ENCODE peak calls at places on chromosomes 16 and 17, in eight cellular contexts. Q is lung; O is stimulated activated CD4-positive, alpha-beta T cell treated with anti-CD3 and anti-CD28 coated beads, Interleukin-1b, Interleukin-23, amount 100 ng/mL, for 1 hour; L is activated CD4-positive, alpha-beta T cell treated with anti-CD3 and anti-CD28 coated beads, Interleukin-2, amount 10 ng/mL, durations not matched to agents 7 days and 5 days; H is T1000; E is KBM-7; W is ACHN; D is NCI-H1092 treated with DMSO at 0.1 percent for 48 hours. K is an unnamed sample.

GRCh38 chr17:35775039-35775438 is 14.4 kb downstream of the C17orf50 start:
- DNase-seq in Q (no peak), O (no peak), L (no peak), H (no peak), E (no peak), W (no peak), D (no peak), K (no peak)

GRCh38 chr17:82655038-82655479 is 6.8 kb upstream of the WDR45B start:
- DNase-seq in Q (no peak), O (no peak), L (no peak), H (no peak), E (peak; percentile 67), W (no peak), D (no peak), K (peak; percentile 70)

GRCh38 chr17:62970617-62971016 is 4.6 kb downstream of the TANC2 start:
- DNase-seq in Q (no peak), O (no peak), L (no peak), H (no peak), E (no peak), W (no peak), D (no peak), K (no peak)

GRCh38 chr17:41308251-41308917 is 725 bp downstream of the KRTAP16-1 start:
- DNase-seq in Q (no peak), O (no peak), L (peak; percentile 85), H (no peak), E (no peak), W (no peak), D (peak; percentile 45), K (no peak)

GRCh38 chr17:41351177-41351576 is 549 bp upstream of the KRT33A start:
- DNase-seq in Q (no peak), O (no peak), L (no peak), H (no peak), E (no peak), W (no peak), D (no peak), K (no peak)

GRCh38 chr16:4935231-4935855 is 1.6 kb downstream of the PPL start:
- DNase-seq in Q (peak; percentile 93), O (no peak), L (no peak), H (peak; percentile 41), E (no peak), W (no peak), D (no peak), K (no peak)

GRCh38 chr17:81434079-81434478 is 38.8 kb downstream of the BAHCC1 start:
- DNase-seq in Q (no peak), O (no peak), L (no peak), H (peak; percentile 32), E (no peak), W (peak; percentile 28), D (no peak), K (no peak)

GRCh38 chr16:53207810-53208752 is 153.3 kb downstream of the CHD9 start:
- DNase-seq in Q (peak; percentile 55), O (no peak), L (peak; percentile 25), H (no peak), E (peak; percentile 92), W (peak; percentile 95), D (peak; percentile 70), K (no peak)

GRCh38 chr17:34178047-34178446 is 77.0 kb upstream of the CCL2 start:
- DNase-seq in Q (no peak), O (no peak), L (no peak), H (no peak), E (no peak), W (no peak), D (no peak), K (no peak)

GRCh38 chr17:6162892-6163291 is 92.7 kb downstream of the WSCD1 start:
- DNase-seq in Q (no peak), O (no peak), L (no peak), H (no peak), E (no peak), W (no peak), D (peak; percentile 20), K (no peak)

GRCh38 chr16:19166500-19166899 is 1.5 kb upstream of the SYT17 start:
- DNase-seq in Q (peak; percentile 80), O (no peak), L (no peak), H (no peak), E (no peak), W (no peak), D (peak; percentile 19), K (peak; percentile 66)

GRCh38 chr17:30095507-30096244 is 20.9 kb upstream of the NSRP1 start:
- DNase-seq in Q (no peak), O (no peak), L (peak; percentile 24), H (no peak), E (peak; percentile 81), W (peak; percentile 89), D (peak; percentile 3), K (peak; percentile 54)

GRCh38 chr16:11258553-11259287 is 2.7 kb upstream of the SOCS1 start:
- DNase-seq in Q (peak; percentile 58), O (no peak), L (peak; percentile 78), H (no peak), E (no peak), W (no peak), D (no peak), K (no peak)

GRCh38 chr16:11100239-11100750 is 155.7 kb downstream of the SOCS1 start:
- DNase-seq in Q (no peak), O (no peak), L (peak; percentile 50), H (peak; percentile 61), E (peak; percentile 44), W (peak; percentile 74), D (no peak), K (peak; percentile 57)

K was measured in PC-9.